ENCODE peak calls at places on chromosome 17, in ten cellular contexts. B is iris pigment epithelial cell; C is cardiac muscle cell; A is body of pancreas; P is activated T-cell treated with anti-CD3 and anti-CD28 coated beads for 48 hours; Y is activated T-helper 1 cell treated with anti-CD3 and anti-CD28 coated beads, Interleukin-2, amount 50 U/mL, for 16 hours; L is NCI-H345; G is RCC 7860; F is HCEC 1CT; J is caudate nucleus. M is an unnamed sample.

GRCh38 chr17:16072031-16072430 is 72.4 kb downstream of the TTC19 start:
- DNase-seq in B (no peak), C (no peak), G (no peak), J (no peak), L (no peak), Y (no peak), A (no peak), F (no peak), P (no peak), M (no peak)

GRCh38 chr17:46045639-46046038 is 46.6 kb downstream of the STH start:
- DNase-seq in P (no peak), G (no peak), B (peak), J (no peak), Y (no peak), F (no peak), C (peak), A (no peak), L (no peak), M (no peak)

GRCh38 chr17:61689610-61690180 is 98.7 kb upstream of the NACA2 start:
- DNase-seq in B (peak), Y (no peak), G (no peak), J (no peak), P (no peak), A (no peak), C (peak), F (peak), L (no peak), M (no peak)

GRCh38 chr17:78230252-78230962 is 1.0 kb upstream of the TMEM235 start:
- DNase-seq in Y (no peak), G (no peak), P (no peak), C (no peak), B (no peak), A (no peak), F (no peak), L (no peak), J (no peak), M (no peak)

GRCh38 chr17:30352247-30352814 is 18.5 kb upstream of the TMIGD1 start:
- DNase-seq in G (peak), F (no peak), J (no peak), L (no peak), Y (no peak), A (no peak), C (no peak), P (no peak), B (no peak), M (no peak)

GRCh38 chr17:46772013-46772878 is 46.2 kb downstream of the WNT3 start:
- DNase-seq in L (peak), G (no peak), C (no peak), A (peak), J (peak), B (no peak), P (no peak), Y (no peak), F (peak), M (no peak)

GRCh38 chr17:73550561-73550960 is 93.7 kb downstream of the SDK2 start:
- DNase-seq in F (no peak), G (no peak), Y (no peak), A (no peak), P (no peak), J (no peak), C (no peak), L (no peak), B (no peak), M (no peak)

GRCh38 chr17:18186271-18186982 is 2.8 kb downstream of the ALKBH5 start:
- DNase-seq in A (no peak), F (no peak), P (no peak), C (peak), G (no peak), Y (no peak), L (no peak), B (peak), J (no peak), M (no peak)

GRCh38 chr17:49455226-49455968 is 39.7 kb upstream of the NGFR start:
- DNase-seq in A (no peak), C (no peak), P (no peak), J (no peak), Y (no peak), G (no peak), L (no peak), B (no peak), F (no peak), M (no peak)

GRCh38 chr17:4908301-4908700 is 5.4 kb upstream of the CHRNE start:
- DNase-seq in F (no peak), Y (no peak), G (no peak), C (no peak), L (no peak), A (no peak), P (no peak), B (no peak), J (no peak), M (no peak)

GRCh38 chr17:48753794-48754499 is 25.4 kb upstream of the HOXB13 start:
- DNase-seq in C (no peak), G (peak), Y (no peak), B (no peak), F (peak), J (no peak), L (no peak), P (no peak), A (no peak), M (no peak)

GRCh38 chr17:7809086-7809790 is 24.8 kb upstream of the KDM6B start:
- DNase-seq in L (no peak), B (no peak), A (no peak), G (peak), C (no peak), P (no peak), Y (no peak), J (no peak), F (no peak), M (no peak)